ENCODE peak calls at places on chromosomes 1 and 21, in ten cellular contexts. One of them, this sample, is unnamed.

GRCh38 chr1:151478923-151479322 is 19.6 kb upstream of the POGZ start:
- DNase-seq in endothelial cell: no peak
- DNase-seq in uterus: no peak
- DNase-seq in caudate nucleus: no peak
- DNase-seq in esophagus muscularis mucosa: no peak
- DNase-seq in kidney glomerular epithelial cell: no peak
- DNase-seq in activated CD4-positive, alpha-beta T cell treated with anti-CD3 and anti-CD28 coated beads, Interleukin-2, amount 10 ng/mL, durations not matched to agents 7 days and 5 days: no peak
- DNase-seq in osteocyte: no peak
- DNase-seq in NCI-H446: no peak
- DNase-seq in T-helper 1 cell: no peak
- DNase-seq in this sample: no peak

GRCh38 chr1:167469280-167469965 is 48.9 kb downstream of the CD247 start:
- DNase-seq in endothelial cell: no peak
- DNase-seq in uterus: no peak
- DNase-seq in caudate nucleus: no peak
- DNase-seq in esophagus muscularis mucosa: no peak
- DNase-seq in kidney glomerular epithelial cell: no peak
- DNase-seq in activated CD4-positive, alpha-beta T cell treated with anti-CD3 and anti-CD28 coated beads, Interleukin-2, amount 10 ng/mL, durations not matched to agents 7 days and 5 days: no peak
- DNase-seq in osteocyte: no peak
- DNase-seq in NCI-H446: no peak
- DNase-seq in T-helper 1 cell: no peak
- DNase-seq in this sample: no peak

GRCh38 chr21:31988492-31989285 is 115.9 kb downstream of the HUNK start:
- DNase-seq in endothelial cell: no peak
- DNase-seq in uterus: no peak
- DNase-seq in caudate nucleus: no peak
- DNase-seq in esophagus muscularis mucosa: no peak
- DNase-seq in kidney glomerular epithelial cell: no peak
- DNase-seq in activated CD4-positive, alpha-beta T cell treated with anti-CD3 and anti-CD28 coated beads, Interleukin-2, amount 10 ng/mL, durations not matched to agents 7 days and 5 days: no peak
- DNase-seq in osteocyte: no peak
- DNase-seq in NCI-H446: no peak
- DNase-seq in T-helper 1 cell: no peak
- DNase-seq in this sample: no peak

GRCh38 chr1:167532375-167532774 is 14.0 kb upstream of the CD247 start:
- DNase-seq in endothelial cell: no peak
- DNase-seq in uterus: no peak
- DNase-seq in caudate nucleus: no peak
- DNase-seq in esophagus muscularis mucosa: no peak
- DNase-seq in kidney glomerular epithelial cell: no peak
- DNase-seq in activated CD4-positive, alpha-beta T cell treated with anti-CD3 and anti-CD28 coated beads, Interleukin-2, amount 10 ng/mL, durations not matched to agents 7 days and 5 days: no peak
- DNase-seq in osteocyte: no peak
- DNase-seq in NCI-H446: no peak
- DNase-seq in T-helper 1 cell: no peak
- DNase-seq in this sample: no peak

GRCh38 chr1:240701412-240701811 is 89.5 kb upstream of the GREM2 start:
- DNase-seq in endothelial cell: no peak
- DNase-seq in uterus: no peak
- DNase-seq in caudate nucleus: no peak
- DNase-seq in esophagus muscularis mucosa: no peak
- DNase-seq in kidney glomerular epithelial cell: no peak
- DNase-seq in activated CD4-positive, alpha-beta T cell treated with anti-CD3 and anti-CD28 coated beads, Interleukin-2, amount 10 ng/mL, durations not matched to agents 7 days and 5 days: no peak
- DNase-seq in osteocyte: peak
- DNase-seq in NCI-H446: no peak
- DNase-seq in T-helper 1 cell: no peak
- DNase-seq in this sample: no peak

GRCh38 chr1:24679725-24680124 is 36.6 kb downstream of the SRRM1 start:
- DNase-seq in endothelial cell: no peak
- DNase-seq in uterus: no peak
- DNase-seq in caudate nucleus: no peak
- DNase-seq in esophagus muscularis mucosa: no peak
- DNase-seq in kidney glomerular epithelial cell: no peak
- DNase-seq in activated CD4-positive, alpha-beta T cell treated with anti-CD3 and anti-CD28 coated beads, Interleukin-2, amount 10 ng/mL, durations not matched to agents 7 days and 5 days: no peak
- DNase-seq in osteocyte: no peak
- DNase-seq in NCI-H446: no peak
- DNase-seq in T-helper 1 cell: no peak
- DNase-seq in this sample: no peak

GRCh38 chr1:243413431-243414151 is 157.8 kb downstream of the SDCCAG8 start:
- DNase-seq in endothelial cell: no peak
- DNase-seq in uterus: no peak
- DNase-seq in caudate nucleus: no peak
- DNase-seq in esophagus muscularis mucosa: no peak
- DNase-seq in kidney glomerular epithelial cell: no peak
- DNase-seq in activated CD4-positive, alpha-beta T cell treated with anti-CD3 and anti-CD28 coated beads, Interleukin-2, amount 10 ng/mL, durations not matched to agents 7 days and 5 days: no peak
- DNase-seq in osteocyte: no peak
- DNase-seq in NCI-H446: no peak
- DNase-seq in T-helper 1 cell: no peak
- DNase-seq in this sample: no peak

GRCh38 chr1:111399792-111400610 is 27.5 kb downstream of the OVGP1 start:
- DNase-seq in endothelial cell: peak
- DNase-seq in uterus: peak
- DNase-seq in caudate nucleus: no peak
- DNase-seq in esophagus muscularis mucosa: no peak
- DNase-seq in kidney glomerular epithelial cell: peak
- DNase-seq in activated CD4-positive, alpha-beta T cell treated with anti-CD3 and anti-CD28 coated beads, Interleukin-2, amount 10 ng/mL, durations not matched to agents 7 days and 5 days: peak
- DNase-seq in osteocyte: no peak
- DNase-seq in NCI-H446: peak
- DNase-seq in T-helper 1 cell: peak
- DNase-seq in this sample: peak

GRCh38 chr1:245031041-245031440 is 123.7 kb upstream of the KIF26B start:
- DNase-seq in endothelial cell: no peak
- DNase-seq in uterus: no peak
- DNase-seq in caudate nucleus: no peak
- DNase-seq in esophagus muscularis mucosa: no peak
- DNase-seq in kidney glomerular epithelial cell: peak
- DNase-seq in activated CD4-positive, alpha-beta T cell treated with anti-CD3 and anti-CD28 coated beads, Interleukin-2, amount 10 ng/mL, durations not matched to agents 7 days and 5 days: no peak
- DNase-seq in osteocyte: no peak
- DNase-seq in NCI-H446: no peak
- DNase-seq in T-helper 1 cell: no peak
- DNase-seq in this sample: no peak

GRCh38 chr1:183185941-183186490 is at the start of gene LAMC2:
- DNase-seq in endothelial cell: peak
- DNase-seq in uterus: peak
- DNase-seq in caudate nucleus: peak
- DNase-seq in esophagus muscularis mucosa: no peak
- DNase-seq in kidney glomerular epithelial cell: peak
- DNase-seq in activated CD4-positive, alpha-beta T cell treated with anti-CD3 and anti-CD28 coated beads, Interleukin-2, amount 10 ng/mL, durations not matched to agents 7 days and 5 days: no peak
- DNase-seq in osteocyte: no peak
- DNase-seq in NCI-H446: no peak
- DNase-seq in T-helper 1 cell: no peak
- DNase-seq in this sample: peak

GRCh38 chr1:200184196-200184595 is 156.7 kb downstream of the NR5A2 start:
- DNase-seq in endothelial cell: no peak
- DNase-seq in uterus: peak
- DNase-seq in caudate nucleus: no peak
- DNase-seq in esophagus muscularis mucosa: no peak
- DNase-seq in kidney glomerular epithelial cell: peak
- DNase-seq in activated CD4-positive, alpha-beta T cell treated with anti-CD3 and anti-CD28 coated beads, Interleukin-2, amount 10 ng/mL, durations not matched to agents 7 days and 5 days: no peak
- DNase-seq in osteocyte: peak
- DNase-seq in NCI-H446: no peak
- DNase-seq in T-helper 1 cell: no peak
- DNase-seq in this sample: no peak

GRCh38 chr1:238552271-238552670 is 661.5 kb upstream of the ZP4 start:
- DNase-seq in endothelial cell: no peak
- DNase-seq in uterus: no peak
- DNase-seq in caudate nucleus: no peak
- DNase-seq in esophagus muscularis mucosa: no peak
- DNase-seq in kidney glomerular epithelial cell: no peak
- DNase-seq in activated CD4-positive, alpha-beta T cell treated with anti-CD3 and anti-CD28 coated beads, Interleukin-2, amount 10 ng/mL, durations not matched to agents 7 days and 5 days: no peak
- DNase-seq in osteocyte: no peak
- DNase-seq in NCI-H446: no peak
- DNase-seq in T-helper 1 cell: no peak
- DNase-seq in this sample: no peak

GRCh38 chr1:10980841-10981727 is 31.4 kb upstream of the TARDBP start:
- DNase-seq in endothelial cell: no peak
- DNase-seq in uterus: no peak
- DNase-seq in caudate nucleus: peak
- DNase-seq in esophagus muscularis mucosa: no peak
- DNase-seq in kidney glomerular epithelial cell: no peak
- DNase-seq in activated CD4-positive, alpha-beta T cell treated with anti-CD3 and anti-CD28 coated beads, Interleukin-2, amount 10 ng/mL, durations not matched to agents 7 days and 5 days: no peak
- DNase-seq in osteocyte: no peak
- DNase-seq in NCI-H446: no peak
- DNase-seq in T-helper 1 cell: no peak
- DNase-seq in this sample: no peak

GRCh38 chr1:94936861-94937620 is 10.1 kb upstream of the CNN3 start:
- DNase-seq in endothelial cell: no peak
- DNase-seq in uterus: no peak
- DNase-seq in caudate nucleus: no peak
- DNase-seq in esophagus muscularis mucosa: no peak
- DNase-seq in kidney glomerular epithelial cell: peak
- DNase-seq in activated CD4-positive, alpha-beta T cell treated with anti-CD3 and anti-CD28 coated beads, Interleukin-2, amount 10 ng/mL, durations not matched to agents 7 days and 5 days: no peak
- DNase-seq in osteocyte: no peak
- DNase-seq in NCI-H446: no peak
- DNase-seq in T-helper 1 cell: no peak
- DNase-seq in this sample: no peak

GRCh38 chr21:40254540-40255455 is 387.6 kb downstream of the PCP4 start:
- DNase-seq in endothelial cell: no peak
- DNase-seq in uterus: no peak
- DNase-seq in caudate nucleus: no peak
- DNase-seq in esophagus muscularis mucosa: peak
- DNase-seq in kidney glomerular epithelial cell: peak
- DNase-seq in activated CD4-positive, alpha-beta T cell treated with anti-CD3 and anti-CD28 coated beads, Interleukin-2, amount 10 ng/mL, durations not matched to agents 7 days and 5 days: no peak
- DNase-seq in osteocyte: no peak
- DNase-seq in NCI-H446: no peak
- DNase-seq in T-helper 1 cell: no peak
- DNase-seq in this sample: no peak

GRCh38 chr1:152225678-152226077 is 1.7 kb upstream of the HRNR start:
- DNase-seq in endothelial cell: no peak
- DNase-seq in uterus: no peak
- DNase-seq in caudate nucleus: no peak
- DNase-seq in esophagus muscularis mucosa: no peak
- DNase-seq in kidney glomerular epithelial cell: peak
- DNase-seq in activated CD4-positive, alpha-beta T cell treated with anti-CD3 and anti-CD28 coated beads, Interleukin-2, amount 10 ng/mL, durations not matched to agents 7 days and 5 days: no peak
- DNase-seq in osteocyte: no peak
- DNase-seq in NCI-H446: no peak
- DNase-seq in T-helper 1 cell: no peak
- DNase-seq in this sample: no peak